ENCODE peak calls at places on chromosomes 11 and 22, in five cellular contexts. G is neural progenitor cell, O is HCT116, E is hepatocyte, Q is IMR-90. J is an unnamed sample.

GRCh38 chr11:42526366-42526765 is 785.4 kb upstream of the API5 start:
- DNase-seq in G (no peak), Q (no peak), E (no peak), O (no peak), J (no peak)

GRCh38 chr11:107549253-107549953 is 16.1 kb downstream of the ALKBH8 start:
- DNase-seq in E (peak; percentile 66), G (peak; percentile 63), O (no peak), Q (peak; percentile 51), J (peak; percentile 61)

GRCh38 chr11:127521413-127521812 is 520.8 kb upstream of the KIRREL3 start:
- DNase-seq in Q (peak; percentile 78), O (no peak), G (no peak), E (peak; percentile 7), J (peak; percentile 59)

GRCh38 chr11:130413383-130414106 is 14.9 kb downstream of the ADAMTS8 start:
- DNase-seq in E (no peak), O (no peak), G (no peak), Q (peak; percentile 95), J (peak; percentile 98)

GRCh38 chr11:121082670-121083069 is 18.4 kb upstream of the TECTA start:
- DNase-seq in E (peak; percentile 38), Q (peak; percentile 16), G (peak; percentile 73), O (no peak), J (peak; percentile 18)

GRCh38 chr11:76578655-76579046 is 91.9 kb downstream of the LRRC32 start:
- DNase-seq in E (peak; percentile 35), O (no peak), Q (no peak), G (peak; percentile 22), J (no peak)

GRCh38 chr11:77619576-77620198 is 17.9 kb downstream of the CLNS1A start:
- DNase-seq in O (peak; percentile 44), Q (peak; percentile 54), G (peak; percentile 80), E (peak; percentile 79), J (peak; percentile 58)

GRCh38 chr22:41682033-41682807 is 6.4 kb downstream of the SNU13 start:
- DNase-seq in Q (peak; percentile 88), G (peak; percentile 83), E (peak; percentile 88), O (peak; percentile 73), J (peak; percentile 88)

GRCh38 chr11:84552791-84553190 is 1074.4 kb downstream of the DLG2 start:
- DNase-seq in O (no peak), G (no peak), Q (no peak), E (no peak), J (peak; percentile 23)

GRCh38 chr11:106691807-106692365 is 326.4 kb downstream of the GUCY1A2 start:
- DNase-seq in Q (peak; percentile 77), E (no peak), O (no peak), G (no peak), J (peak; percentile 12)

GRCh38 chr11:128503231-128503991 is 83.9 kb downstream of the ETS1 start:
- DNase-seq in E (peak; percentile 44), G (no peak), Q (peak; percentile 96), O (no peak), J (peak; percentile 96)

DNA sequence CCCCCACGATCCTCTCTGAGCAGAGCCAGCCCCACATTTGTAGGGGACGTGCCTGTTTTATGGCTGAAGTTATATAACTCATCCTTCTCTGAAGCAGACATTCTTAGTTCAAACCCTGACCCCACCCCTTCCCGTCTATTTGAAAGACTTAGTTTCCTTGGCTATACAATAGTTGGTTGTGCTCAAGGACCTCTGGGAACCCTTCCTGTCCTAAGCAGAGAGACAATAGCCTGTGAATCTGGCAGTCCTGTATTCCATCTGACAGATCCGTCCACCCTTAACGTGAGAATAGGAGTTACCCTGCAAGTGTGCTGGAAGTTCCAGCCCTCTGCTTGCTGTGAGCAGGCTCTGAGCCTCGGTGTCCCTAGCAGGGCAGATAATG is 75.2 kb downstream of the MN1 start:
- DNase-seq in Q (no peak), O (no peak), G (no peak), E (no peak), J (no peak)
- H2AFZ ChIP-seq in Q (peak overlapping the region; percentile 81), O (peak overlapping the region; percentile 64), G (no peak overlapping the region), E (peak overlapping the region; percentile 13), J (peak overlapping the region; percentile 68)

GRCh38 chr11:18588297-18589252 is at the start of gene UEVLD:
- DNase-seq in G (peak; percentile 93), E (peak; percentile 94), Q (peak; percentile 89), O (peak; percentile 75), J (peak; percentile 95)

GRCh38 chr11:18594999-18595749 is 4.4 kb upstream of the MISFA start:
- DNase-seq in Q (peak; percentile 88), O (no peak), E (peak; percentile 40), G (no peak), J (peak; percentile 9)

DNA sequence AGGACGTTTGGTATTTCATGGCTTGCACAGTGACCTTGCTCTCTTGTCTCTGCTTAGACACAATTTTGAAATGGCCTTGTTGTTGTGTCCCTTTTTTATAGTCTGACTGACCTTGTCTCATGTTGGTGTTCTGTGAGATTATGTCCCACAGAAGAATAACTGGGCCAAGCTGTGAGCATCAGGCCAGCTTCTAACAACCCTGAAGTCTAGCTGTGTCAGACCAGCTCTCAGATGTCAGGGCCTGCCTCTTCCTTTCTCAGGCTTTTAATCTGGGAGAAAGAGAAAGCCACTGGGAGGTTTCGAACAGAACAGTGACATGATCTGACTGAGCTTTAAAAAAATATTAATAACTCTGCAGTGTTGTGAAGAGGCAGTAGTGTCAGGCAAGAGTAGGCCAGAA is 2.0 kb upstream of the UEVLD start:
- DNase-seq in Q (no peak), E (no peak), O (no peak), G (no peak), J (no peak)
- H3K4me2 ChIP-seq in Q (no peak overlapping the region), E (peak overlapping the region; percentile 82), O (no peak overlapping the region), G (peak overlapping the region; percentile 81), J (no peak overlapping the region)

GRCh38 chr11:86938203-86938899 is 16.8 kb downstream of the FZD4 start:
- DNase-seq in Q (no peak), E (no peak), O (no peak), G (no peak), J (no peak)
- H2AFZ ChIP-seq in Q (peak overlapping the region; percentile 25), E (no peak overlapping the region), O (no peak overlapping the region), G (no peak overlapping the region), J (no peak overlapping the region)

GRCh38 chr22:40388231-40388630 is 17.8 kb downstream of the SGSM3 start:
- DNase-seq in O (no peak), Q (no peak), G (no peak), E (no peak), J (no peak)
- H3K4me2 ChIP-seq in O (no peak overlapping the region), Q (no peak overlapping the region), G (no peak overlapping the region), E (peak overlapping the region; percentile 66), J (no peak overlapping the region)

DNA sequence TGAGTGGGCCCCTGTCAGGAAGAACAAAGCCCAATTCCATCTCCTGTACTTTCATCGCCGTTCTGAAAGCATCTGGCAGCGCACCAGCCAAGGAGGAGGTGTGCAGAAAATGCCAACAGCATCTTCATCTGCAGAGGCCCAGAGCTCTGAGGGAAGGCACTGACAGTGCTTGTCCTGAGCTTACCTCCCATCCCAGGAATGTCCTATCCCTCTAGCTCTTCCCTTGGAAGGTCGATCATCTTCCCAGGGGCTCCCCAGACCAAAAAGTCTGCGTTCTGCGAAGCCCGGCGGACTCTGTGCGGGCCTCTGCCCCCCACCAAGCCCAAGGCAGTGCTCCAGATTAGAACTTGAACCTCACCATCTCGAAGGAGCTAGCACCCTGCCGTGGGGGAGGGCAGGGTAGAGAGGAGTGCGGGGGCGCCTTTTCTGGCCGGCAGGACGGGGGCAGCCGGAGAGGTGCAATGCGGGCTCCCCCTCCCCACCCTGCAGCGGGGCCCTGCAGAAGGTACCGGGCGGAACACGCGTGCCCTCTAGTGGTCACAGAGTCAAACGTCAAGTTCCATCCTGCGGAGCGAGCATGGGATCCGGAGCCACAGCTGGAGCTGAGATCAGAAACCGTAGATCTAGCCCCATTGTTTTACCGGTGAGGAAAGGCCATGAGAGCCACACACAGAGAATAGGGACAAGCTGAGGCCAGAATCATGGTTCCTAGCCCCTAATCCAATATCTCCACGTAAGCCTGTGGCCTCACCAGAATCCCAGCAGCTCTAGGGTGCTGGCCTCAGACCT is 5.0 kb downstream of the SCN2B start:
- DNase-seq in Q (peak; percentile 36), E (peak; percentile 87), G (peak; percentile 91), O (no peak), J (peak; percentile 63)
- H2AFZ ChIP-seq in Q (peak overlapping the region; percentile 80), E (no peak overlapping the region), G (no peak overlapping the region), O (peak overlapping the region; percentile 95), J (no peak overlapping the region)

GRCh38 chr22:42695294-42695693 is 25.4 kb downstream of the A4GALT start:
- DNase-seq in G (no peak), Q (no peak), E (no peak), O (no peak), J (peak; percentile 14)
- H3K4me2 ChIP-seq in G (no peak overlapping the region), Q (no peak overlapping the region), E (no peak overlapping the region), O (no peak overlapping the region), J (no peak overlapping the region)